ENCODE peak calls at places on chromosomes 2 and 18, in seven cellular contexts. J, D, N, Z, B, C and U are unnamed samples.
A peak's percentile ranks its signal among the peaks of the same experiment; 100 is the strongest.

GRCh38 chr2:85746313-85747004 is 7.3 kb upstream of the ATOH8 start:
- DNase-seq in D (no peak), C (no peak), N (no peak), B (no peak), J (no peak), Z (no peak), U (no peak)

GRCh38 chr2:107525420-107525819 is 301.3 kb upstream of the RGPD4 start:
- DNase-seq in C (no peak), N (no peak), B (no peak), Z (no peak), J (peak; percentile 74), D (no peak), U (no peak)

GRCh38 chr18:36688020-36688965 is 140.5 kb downstream of the TPGS2 start:
- DNase-seq in N (no peak), B (peak; percentile 67), D (peak; percentile 51), J (peak; percentile 79), C (peak; percentile 75), Z (peak; percentile 89), U (peak; percentile 39)

GRCh38 chr18:44689736-44690135 is 9.0 kb downstream of the SETBP1 start:
- DNase-seq in Z (no peak), C (no peak), D (no peak), B (no peak), J (no peak), N (no peak), U (no peak)

GRCh38 chr2:126979604-126980003 is 80.9 kb downstream of the TEX51 start:
- DNase-seq in C (no peak), B (peak; percentile 73), N (no peak), Z (no peak), J (peak; percentile 28), D (no peak), U (no peak)

GRCh38 chr2:127105656-127106456 is 1.1 kb downstream of the BIN1 start:
- DNase-seq in C (peak; percentile 54), Z (peak; percentile 43), N (no peak), J (peak; percentile 41), D (no peak), B (peak; percentile 60), U (no peak)

GRCh38 chr18:5746844-5747243 is 148.5 kb downstream of the TMEM200C start:
- DNase-seq in Z (no peak), N (no peak), D (peak; percentile 48), J (no peak), B (no peak), C (no peak), U (no peak)

GRCh38 chr2:42036413-42036812 is 11.4 kb upstream of the PKDCC start:
- DNase-seq in N (no peak), D (peak; percentile 22), B (no peak), C (peak; percentile 55), Z (no peak), J (no peak), U (no peak)

GRCh38 chr2:80102026-80102425 is 202.5 kb downstream of the LRRTM1 start:
- DNase-seq in N (no peak), C (no peak), J (peak; percentile 58), Z (no peak), D (no peak), B (no peak), U (no peak)